ENCODE peak calls at places on chromosomes 13 and 19, in ten cellular contexts. A is lower leg skin; T is central memory CD4-positive, alpha-beta T cell; W is Caki2; I is stimulated activated CD8-positive, alpha-beta memory T cell treated with anti-CD3 and anti-CD28 coated beads, Interleukin-4, amount 100 ng/mL, for 48 hours; U is CMK; R is SHP77; X is NCI-H1105; J is HuH-7.5; L is psoas muscle. F is an unnamed sample.

GRCh38 chr13:90997951-90998350 is 349.5 kb upstream of the MIR17HG start:
- DNase-seq in T (no peak), W (no peak), J (no peak), X (no peak), L (no peak), R (no peak), A (no peak), U (no peak), I (no peak), F (no peak)

GRCh38 chr13:26425439-26426358 is 131.8 kb upstream of the WASF3 start:
- DNase-seq in W (no peak), J (no peak), A (no peak), L (no peak), U (no peak), X (peak; percentile 58), T (no peak), I (no peak), R (peak; percentile 47), F (peak; percentile 44)

GRCh38 chr13:52749446-52749845 is 9.8 kb upstream of the CNMD start:
- DNase-seq in I (no peak), W (no peak), U (no peak), X (peak; percentile 22), T (no peak), J (no peak), R (peak; percentile 47), L (no peak), A (no peak), F (no peak)

GRCh38 chr19:7450243-7451223 is 38.3 kb downstream of the PEX11G start:
- DNase-seq in U (peak; percentile 64), L (no peak), J (no peak), R (no peak), T (no peak), I (no peak), W (no peak), X (no peak), A (no peak), F (no peak)

GRCh38 chr13:106858910-106859309 is 291.0 kb upstream of the ARGLU1 start:
- DNase-seq in T (no peak), X (no peak), W (no peak), J (no peak), U (no peak), I (no peak), A (no peak), R (no peak), L (no peak), F (no peak)

GRCh38 chr19:29526730-29527499 is 1.1 kb downstream of the VSTM2B start:
- DNase-seq in A (no peak), R (no peak), L (peak; percentile 34), X (peak; percentile 33), J (no peak), I (peak; percentile 64), T (no peak), U (no peak), W (no peak), F (no peak)

GRCh38 chr13:68727788-68728187 is 1379.8 kb upstream of the ATXN8OS start:
- DNase-seq in R (no peak), J (no peak), L (no peak), U (no peak), T (no peak), I (no peak), A (no peak), X (peak; percentile 25), W (no peak), F (no peak)

GRCh38 chr19:23075031-23075733 is 41.6 kb upstream of the ZNF730 start:
- DNase-seq in T (no peak), R (no peak), W (peak; percentile 53), A (peak; percentile 15), L (peak; percentile 62), X (peak; percentile 77), U (peak; percentile 27), J (peak; percentile 43), I (peak; percentile 42), F (peak; percentile 61)

GRCh38 chr19:1000095-1000494 is at the start of gene GRIN3B:
- DNase-seq in T (peak; percentile 39), J (peak; percentile 99), I (peak; percentile 81), W (no peak), X (no peak), U (no peak), L (peak; percentile 76), A (no peak), R (no peak), F (peak; percentile 70)

GRCh38 chr19:16376649-16377048 is 52.0 kb downstream of the KLF2 start:
- DNase-seq in W (no peak), L (peak; percentile 57), U (no peak), A (no peak), I (peak; percentile 66), J (peak; percentile 75), T (no peak), R (peak; percentile 10), X (no peak), F (no peak)

GRCh38 chr19:10553943-10554381 is 10.3 kb downstream of the ATG4D start:
- DNase-seq in I (peak; percentile 71), U (peak; percentile 88), W (no peak), J (no peak), T (peak; percentile 62), A (no peak), R (no peak), X (no peak), L (peak; percentile 58), F (no peak)

GRCh38 chr13:45989607-45990006 is 62.9 kb downstream of the ZC3H13 start:
- DNase-seq in I (no peak), X (no peak), T (no peak), A (no peak), R (no peak), W (no peak), L (no peak), J (no peak), U (no peak), F (no peak)